ENCODE peak calls at places on chromosomes 2 and 18, in eight cellular contexts. X, J, P, Z, L, W, S and K are unnamed samples.

GRCh38 chr2:96830064-96830562 is 13.7 kb downstream of the ANKRD23 start:
- DNase-seq in L (no peak), Z (no peak), S (no peak), P (no peak), W (no peak), X (no peak), J (no peak), K (no peak)

GRCh38 chr2:189933911-189934399 is 128.6 kb downstream of the MSTN start:
- DNase-seq in L (peak), P (no peak), W (no peak), J (no peak), S (no peak), Z (no peak), X (no peak), K (no peak)

GRCh38 chr18:57859314-57859713 is 56.2 kb upstream of the ATP8B1 start:
- DNase-seq in X (no peak), S (no peak), L (peak), P (peak), J (peak), Z (peak), W (no peak), K (no peak)

GRCh38 chr2:235577404-235578330 is 83.8 kb downstream of the AGAP1 start:
- DNase-seq in X (peak), Z (no peak), L (peak), S (peak), W (peak), J (no peak), P (no peak), K (no peak)

GRCh38 chr18:58225101-58225500 is 181.1 kb downstream of the NEDD4L start:
- DNase-seq in Z (no peak), X (no peak), W (no peak), S (no peak), P (no peak), L (no peak), J (peak), K (no peak)

GRCh38 chr2:158357122-158357521 is 99.4 kb downstream of the CCDC148 start:
- DNase-seq in X (no peak), J (no peak), Z (no peak), P (no peak), W (no peak), S (no peak), L (no peak), K (no peak)

GRCh38 chr2:218289639-218290315 is 2.5 kb downstream of the TMBIM1 start:
- DNase-seq in W (no peak), S (no peak), L (peak), P (no peak), X (no peak), Z (no peak), J (no peak), K (no peak)

GRCh38 chr18:37207343-37207742 is 358.3 kb downstream of the CELF4 start:
- DNase-seq in Z (no peak), J (no peak), W (no peak), S (no peak), P (no peak), X (no peak), L (no peak), K (no peak)

GRCh38 chr2:181231151-181231550 is 226.0 kb upstream of the ITGA4 start:
- DNase-seq in P (no peak), L (no peak), S (no peak), J (no peak), W (no peak), Z (no peak), X (no peak), K (no peak)

GRCh38 chr2:64263315-64263714 is 119.1 kb upstream of the PELI1 start:
- DNase-seq in L (peak), X (no peak), J (no peak), P (peak), Z (peak), W (no peak), S (no peak), K (no peak)

GRCh38 chr18:51211552-51211951 is 14.1 kb upstream of the MEX3C start:
- DNase-seq in J (peak), P (peak), Z (no peak), W (no peak), L (peak), X (no peak), S (no peak), K (peak)

GRCh38 chr2:188949046-188949818 is 24.9 kb upstream of the COL3A1 start:
- DNase-seq in J (no peak), W (no peak), X (no peak), S (no peak), L (no peak), Z (no peak), P (no peak), K (no peak)

GRCh38 chr2:63054812-63055509 is 4.3 kb downstream of the OTX1 start:
- DNase-seq in J (peak), S (no peak), L (no peak), Z (peak), W (peak), P (no peak), X (no peak), K (no peak)

GRCh38 chr2:20371656-20372055 is 21.0 kb upstream of the PUM2 start:
- DNase-seq in S (no peak), Z (no peak), P (no peak), J (no peak), X (no peak), W (no peak), L (no peak), K (no peak)

GRCh38 chr2:158998486-158999248 is 30.2 kb downstream of the TANC1 start:
- DNase-seq in X (no peak), S (no peak), Z (no peak), J (no peak), L (peak), P (no peak), W (no peak), K (no peak)

GRCh38 chr2:216188956-216189355 is 79.8 kb downstream of the XRCC5 start:
- DNase-seq in P (no peak), W (no peak), L (peak), S (no peak), Z (no peak), X (no peak), J (no peak), K (no peak)

GRCh38 chr2:73223821-73224220 is 9.2 kb downstream of the PRADC1 start:
- DNase-seq in L (no peak), Z (no peak), P (no peak), S (no peak), W (no peak), X (no peak), J (no peak), K (no peak)

GRCh38 chr2:128389521-128389920 is 70.9 kb upstream of the HS6ST1 start:
- DNase-seq in S (peak), W (no peak), Z (no peak), P (no peak), L (no peak), X (no peak), J (no peak), K (peak)

DNA sequence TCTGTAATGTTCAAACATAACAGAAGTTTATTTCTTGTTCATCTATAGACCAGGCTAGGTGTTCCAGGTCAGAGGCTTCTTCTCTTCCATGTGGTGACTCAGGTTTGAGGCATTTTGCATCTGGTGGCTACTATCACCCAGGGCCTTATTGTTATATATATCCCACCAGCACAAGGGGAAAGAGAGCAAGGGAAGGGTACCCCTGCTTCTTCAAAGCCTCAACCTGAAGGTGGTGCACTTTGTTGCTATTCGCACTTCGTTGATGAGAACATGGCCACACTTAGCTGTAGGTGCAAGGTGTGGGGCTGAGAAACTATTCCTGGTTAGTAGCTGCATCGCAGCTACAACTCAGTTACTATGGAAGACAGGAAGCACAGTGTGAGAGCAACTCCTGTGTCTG is 27.4 kb upstream of the SLC3A1 start:
- DNase-seq in L (no peak), W (no peak), X (no peak), P (peak), J (no peak), Z (peak), S (no peak), K (no peak)
- TF ChIP-seq CTCF in L (no peak), W (no peak), X (no peak), P (peak), J (no peak), Z (peak), S (no peak), K (no peak)

GRCh38 chr18:48766487-48766886 is 184.3 kb downstream of the SMAD7 start:
- DNase-seq in W (no peak), X (no peak), L (no peak), P (no peak), Z (no peak), J (no peak), S (no peak), K (no peak)

GRCh38 chr18:48766025-48766424 is 184.7 kb downstream of the SMAD7 start:
- DNase-seq in J (no peak), S (no peak), W (no peak), L (peak), Z (no peak), X (no peak), P (no peak), K (no peak)

GRCh38 chr18:48765053-48765452 is 185.7 kb downstream of the SMAD7 start:
- DNase-seq in P (no peak), X (no peak), Z (no peak), S (no peak), J (no peak), W (no peak), L (no peak), K (no peak)

GRCh38 chr18:48769006-48769646 is 181.6 kb downstream of the SMAD7 start:
- DNase-seq in J (no peak), X (no peak), Z (no peak), S (no peak), L (no peak), W (no peak), P (no peak), K (no peak)

DNA sequence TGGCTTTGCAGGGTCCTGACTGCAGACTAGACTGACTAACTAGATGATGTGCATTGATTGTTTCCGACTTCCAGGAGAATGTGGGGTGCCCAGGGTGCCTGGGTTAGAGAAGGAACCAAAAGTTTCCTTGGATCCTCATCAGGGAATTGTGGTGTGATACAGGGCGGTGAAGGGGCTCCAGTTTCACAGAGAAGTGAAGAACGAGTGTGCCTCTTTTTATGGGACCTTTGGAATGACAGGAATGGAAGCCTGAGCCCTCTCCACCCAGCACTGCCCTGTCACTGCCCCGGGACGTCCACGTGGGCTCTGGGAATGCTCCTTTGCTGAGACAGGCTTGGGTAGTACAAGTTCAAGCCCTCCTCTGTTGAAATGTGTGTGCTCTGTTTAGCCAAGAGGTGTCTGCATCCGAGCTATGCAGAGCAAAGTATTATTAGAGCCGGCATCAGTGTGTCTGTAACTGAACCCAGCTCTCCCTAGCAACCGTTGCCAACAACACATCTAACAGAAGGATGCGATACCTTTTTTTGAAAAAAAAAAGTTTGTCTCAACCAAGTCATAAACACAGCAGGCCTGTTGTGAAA is 183.6 kb downstream of the SMAD7 start:
- DNase-seq in L (peak), J (no peak), X (no peak), W (no peak), P (no peak), Z (peak), S (no peak), K (no peak)
- TF ChIP-seq CTCF in L (no peak), J (no peak), X (no peak), W (no peak), P (no peak), Z (no peak), S (no peak), K (no peak)

GRCh38 chr2:167331636-167332232 is 443.5 kb downstream of the XIRP2 start:
- DNase-seq in Z (peak), X (peak), J (no peak), W (no peak), P (peak), L (peak), S (no peak), K (no peak)
- TF ChIP-seq CTCF in Z (no peak), X (peak), J (no peak), W (no peak), P (peak), L (peak), S (no peak), K (no peak)

GRCh38 chr18:76405761-76406356 is 89.2 kb downstream of the ZNF516 start:
- DNase-seq in L (peak), J (peak), S (peak), X (peak), Z (no peak), P (peak), W (no peak), K (no peak)
- TF ChIP-seq CTCF in L (peak), J (peak), S (peak), X (peak), Z (no peak), P (peak), W (peak), K (peak)

GRCh38 chr2:213476641-213477040 is 192.4 kb downstream of the SPAG16 start:
- DNase-seq in S (no peak), W (no peak), J (no peak), X (no peak), P (no peak), L (peak), Z (no peak), K (no peak)

DNA sequence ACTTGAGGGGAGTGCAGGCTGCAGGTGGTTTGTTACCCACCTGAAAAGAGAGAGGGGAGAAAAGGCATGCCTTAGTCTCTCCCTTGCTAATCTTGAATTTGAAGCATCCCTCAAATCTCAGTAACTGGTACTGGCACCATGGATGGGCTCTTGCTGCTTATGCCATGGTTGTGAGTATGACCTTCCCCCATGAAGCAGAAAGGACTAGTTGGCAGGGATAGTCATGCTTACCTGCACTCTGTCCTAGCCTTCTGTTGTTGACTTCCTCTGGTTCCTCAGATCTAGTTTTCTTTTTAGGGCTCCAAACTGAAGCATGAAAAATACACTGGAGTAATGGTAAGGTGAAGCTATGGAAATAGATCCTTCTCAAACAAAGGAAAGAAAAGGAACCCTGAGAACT is 191.2 kb downstream of the SPAG16 start:
- DNase-seq in P (no peak), S (no peak), X (no peak), Z (no peak), L (peak), W (no peak), J (no peak), K (no peak)
- TF ChIP-seq CTCF in P (no peak), S (no peak), X (no peak), Z (no peak), L (no peak), W (no peak), J (no peak), K (no peak)

GRCh38 chr18:48230459-48231113 is 178.6 kb downstream of the ZBTB7C start:
- DNase-seq in W (no peak), X (peak), S (no peak), J (peak), P (peak), L (peak), Z (peak), K (peak)
- TF ChIP-seq CTCF in W (no peak), X (peak), S (peak), J (peak), P (peak), L (peak), Z (peak), K (peak)